ENCODE peak calls at places on chromosomes 12 and 14, in eight cellular contexts. One of them, this sample, is unnamed.

GRCh38 chr14:105855246-105855892 is 329.0 kb downstream of the TMEM121 start:
- DNase-seq in astrocyte of the spinal cord: no peak
- DNase-seq in A549: no peak
- DNase-seq in heart left ventricle: peak
- DNase-seq in dorsolateral prefrontal cortex: peak
- DNase-seq in cardiac fibroblast: no peak
- DNase-seq in AG10803: no peak
- DNase-seq in heart right ventricle: no peak
- DNase-seq in this sample: no peak

GRCh38 chr12:130872179-130873096 is 572 bp downstream of the RAN start:
- DNase-seq in astrocyte of the spinal cord: peak
- DNase-seq in A549: peak
- DNase-seq in heart left ventricle: peak
- DNase-seq in dorsolateral prefrontal cortex: peak
- DNase-seq in cardiac fibroblast: peak
- DNase-seq in AG10803: peak
- DNase-seq in heart right ventricle: peak
- DNase-seq in this sample: no peak

GRCh38 chr12:1367331-1367730 is 227.1 kb downstream of the FBXL14 start:
- DNase-seq in astrocyte of the spinal cord: no peak
- DNase-seq in A549: no peak
- DNase-seq in heart left ventricle: no peak
- DNase-seq in dorsolateral prefrontal cortex: no peak
- DNase-seq in cardiac fibroblast: no peak
- DNase-seq in AG10803: no peak
- DNase-seq in heart right ventricle: no peak
- DNase-seq in this sample: no peak

GRCh38 chr14:52733824-52734223 is 3.9 kb downstream of the STYX start:
- DNase-seq in astrocyte of the spinal cord: no peak
- DNase-seq in A549: no peak
- DNase-seq in heart left ventricle: no peak
- DNase-seq in dorsolateral prefrontal cortex: no peak
- DNase-seq in cardiac fibroblast: no peak
- DNase-seq in AG10803: no peak
- DNase-seq in heart right ventricle: no peak
- DNase-seq in this sample: no peak

GRCh38 chr14:65255583-65256443 is 153.5 kb upstream of the MAX start:
- DNase-seq in astrocyte of the spinal cord: no peak
- DNase-seq in A549: peak
- DNase-seq in heart left ventricle: no peak
- DNase-seq in dorsolateral prefrontal cortex: no peak
- DNase-seq in cardiac fibroblast: no peak
- DNase-seq in AG10803: no peak
- DNase-seq in heart right ventricle: no peak
- DNase-seq in this sample: no peak

GRCh38 chr12:131808744-131809371 is 19.3 kb upstream of the MMP17 start:
- DNase-seq in astrocyte of the spinal cord: no peak
- DNase-seq in A549: no peak
- DNase-seq in heart left ventricle: peak
- DNase-seq in dorsolateral prefrontal cortex: no peak
- DNase-seq in cardiac fibroblast: peak
- DNase-seq in AG10803: no peak
- DNase-seq in heart right ventricle: peak
- DNase-seq in this sample: no peak

GRCh38 chr12:3898751-3899150 is 25.6 kb upstream of the PARP11 start:
- DNase-seq in astrocyte of the spinal cord: no peak
- DNase-seq in A549: no peak
- DNase-seq in heart left ventricle: no peak
- DNase-seq in dorsolateral prefrontal cortex: no peak
- DNase-seq in cardiac fibroblast: no peak
- DNase-seq in AG10803: no peak
- DNase-seq in heart right ventricle: no peak
- DNase-seq in this sample: no peak

GRCh38 chr14:98069712-98070133 is 1202.3 kb downstream of the BCL11B start:
- DNase-seq in astrocyte of the spinal cord: peak
- DNase-seq in A549: peak
- DNase-seq in heart left ventricle: no peak
- DNase-seq in dorsolateral prefrontal cortex: no peak
- DNase-seq in cardiac fibroblast: no peak
- DNase-seq in AG10803: peak
- DNase-seq in heart right ventricle: no peak
- DNase-seq in this sample: peak

GRCh38 chr12:46110220-46110700 is 119.9 kb upstream of the SCAF11 start:
- DNase-seq in astrocyte of the spinal cord: no peak
- DNase-seq in A549: no peak
- DNase-seq in heart left ventricle: peak
- DNase-seq in dorsolateral prefrontal cortex: no peak
- DNase-seq in cardiac fibroblast: no peak
- DNase-seq in AG10803: no peak
- DNase-seq in heart right ventricle: peak
- DNase-seq in this sample: no peak

GRCh38 chr12:90954921-90955320 is at the start of gene CCER1:
- DNase-seq in astrocyte of the spinal cord: no peak
- DNase-seq in A549: no peak
- DNase-seq in heart left ventricle: no peak
- DNase-seq in dorsolateral prefrontal cortex: no peak
- DNase-seq in cardiac fibroblast: no peak
- DNase-seq in AG10803: no peak
- DNase-seq in heart right ventricle: no peak
- DNase-seq in this sample: no peak

GRCh38 chr14:37246427-37246829 is 48.7 kb downstream of the MIPOL1 start:
- DNase-seq in astrocyte of the spinal cord: peak
- DNase-seq in A549: peak
- DNase-seq in heart left ventricle: no peak
- DNase-seq in dorsolateral prefrontal cortex: no peak
- DNase-seq in cardiac fibroblast: peak
- DNase-seq in AG10803: peak
- DNase-seq in heart right ventricle: no peak
- DNase-seq in this sample: no peak

GRCh38 chr12:67827820-67828383 is 161.3 kb upstream of the IFNG-AS1 start:
- DNase-seq in astrocyte of the spinal cord: peak
- DNase-seq in A549: peak
- DNase-seq in heart left ventricle: no peak
- DNase-seq in dorsolateral prefrontal cortex: peak
- DNase-seq in cardiac fibroblast: peak
- DNase-seq in AG10803: peak
- DNase-seq in heart right ventricle: no peak
- DNase-seq in this sample: peak

GRCh38 chr12:124240493-124240892 is 54.4 kb upstream of the RFLNA start:
- DNase-seq in astrocyte of the spinal cord: no peak
- DNase-seq in A549: peak
- DNase-seq in heart left ventricle: no peak
- DNase-seq in dorsolateral prefrontal cortex: no peak
- DNase-seq in cardiac fibroblast: no peak
- DNase-seq in AG10803: no peak
- DNase-seq in heart right ventricle: no peak
- DNase-seq in this sample: no peak

GRCh38 chr12:122064780-122065588 is 13.6 kb upstream of the MLXIP start:
- DNase-seq in astrocyte of the spinal cord: peak
- DNase-seq in A549: peak
- DNase-seq in heart left ventricle: peak
- DNase-seq in dorsolateral prefrontal cortex: no peak
- DNase-seq in cardiac fibroblast: peak
- DNase-seq in AG10803: peak
- DNase-seq in heart right ventricle: peak
- DNase-seq in this sample: no peak

GRCh38 chr12:122063691-122064033 is 14.9 kb upstream of the MLXIP start:
- DNase-seq in astrocyte of the spinal cord: no peak
- DNase-seq in A549: no peak
- DNase-seq in heart left ventricle: no peak
- DNase-seq in dorsolateral prefrontal cortex: no peak
- DNase-seq in cardiac fibroblast: peak
- DNase-seq in AG10803: no peak
- DNase-seq in heart right ventricle: no peak
- DNase-seq in this sample: no peak

GRCh38 chr12:122061253-122061652 is 17.3 kb upstream of the MLXIP start:
- DNase-seq in astrocyte of the spinal cord: no peak
- DNase-seq in A549: no peak
- DNase-seq in heart left ventricle: no peak
- DNase-seq in dorsolateral prefrontal cortex: no peak
- DNase-seq in cardiac fibroblast: no peak
- DNase-seq in AG10803: no peak
- DNase-seq in heart right ventricle: no peak
- DNase-seq in this sample: no peak

GRCh38 chr12:122064034-122064777 is 14.3 kb upstream of the MLXIP start:
- DNase-seq in astrocyte of the spinal cord: peak
- DNase-seq in A549: peak
- DNase-seq in heart left ventricle: peak
- DNase-seq in dorsolateral prefrontal cortex: peak
- DNase-seq in cardiac fibroblast: peak
- DNase-seq in AG10803: peak
- DNase-seq in heart right ventricle: peak
- DNase-seq in this sample: no peak

DNA sequence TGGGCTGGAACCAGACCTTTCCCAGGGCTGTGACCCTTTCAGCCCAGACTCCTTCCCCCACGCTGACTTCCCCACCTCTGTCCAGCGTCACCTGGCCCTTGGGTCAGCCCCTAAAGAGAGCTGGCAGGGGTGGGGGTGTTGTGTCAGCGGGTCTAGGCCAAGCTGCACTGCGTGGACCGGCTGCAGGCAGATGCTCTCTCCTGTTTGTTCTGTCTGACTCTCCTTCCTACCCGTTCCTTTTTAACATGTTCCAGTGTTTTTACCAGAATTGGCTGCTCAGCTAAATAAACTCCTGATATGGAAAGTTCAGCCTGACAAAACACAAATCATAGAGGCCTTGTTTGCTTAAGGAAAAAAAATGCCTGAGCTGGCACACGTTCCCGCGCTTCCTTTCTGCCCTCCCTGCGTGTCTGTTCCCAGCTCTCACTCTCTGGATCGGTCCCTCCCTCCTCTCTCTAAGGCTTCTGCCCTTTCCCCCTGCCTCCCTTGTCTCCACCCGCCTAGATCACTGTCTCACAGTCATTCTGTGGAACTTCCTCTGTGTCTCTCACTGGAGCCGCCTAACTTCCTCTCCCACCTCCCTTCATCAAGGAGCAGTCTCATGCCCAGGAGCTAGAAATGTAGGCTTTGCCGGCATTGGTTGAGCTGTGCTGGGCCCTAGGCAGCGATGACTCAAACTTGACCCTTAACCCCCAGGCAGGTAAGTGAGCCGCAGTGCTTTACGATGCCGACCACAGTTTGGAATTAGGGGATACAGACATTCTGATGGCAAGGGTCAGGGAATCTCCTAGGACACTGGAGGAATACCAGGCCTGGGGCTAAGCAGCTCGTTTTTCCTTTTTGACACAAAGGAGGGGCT is 15.5 kb upstream of the MLXIP start:
- DNase-seq in astrocyte of the spinal cord: peak
- DNase-seq in A549: peak
- DNase-seq in heart left ventricle: no peak
- DNase-seq in dorsolateral prefrontal cortex: no peak
- DNase-seq in cardiac fibroblast: peak
- DNase-seq in AG10803: peak
- DNase-seq in heart right ventricle: peak
- DNase-seq in this sample: no peak
- TF ChIP-seq CTCF in astrocyte of the spinal cord: no peak
- TF ChIP-seq CTCF in A549: no peak
- TF ChIP-seq CTCF in heart left ventricle: no peak
- TF ChIP-seq CTCF in dorsolateral prefrontal cortex: no peak
- TF ChIP-seq CTCF in cardiac fibroblast: no peak
- TF ChIP-seq CTCF in AG10803: no peak
- TF ChIP-seq CTCF in heart right ventricle: no peak
- TF ChIP-seq CTCF in this sample: no peak

DNA sequence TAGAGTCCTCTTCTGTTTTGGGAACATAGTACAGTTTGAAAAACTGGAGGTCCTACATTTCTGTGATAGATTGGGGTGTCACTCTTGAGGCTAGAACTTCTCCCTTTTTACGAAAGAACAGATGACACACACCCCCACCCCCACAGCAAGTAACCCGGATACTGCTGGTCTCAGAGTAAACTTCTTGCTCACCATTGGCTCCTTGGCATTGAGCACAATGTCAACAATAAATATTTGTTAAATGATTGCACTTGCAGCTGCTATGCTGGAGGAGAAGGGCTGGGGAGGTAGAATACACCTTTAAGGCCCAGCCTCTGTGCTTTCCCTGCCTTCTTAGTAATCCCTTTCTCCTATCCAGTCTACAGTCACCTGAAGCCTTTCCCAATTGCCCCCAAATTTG is 149.8 kb downstream of the TGFB3 start:
- DNase-seq in astrocyte of the spinal cord: peak
- DNase-seq in A549: peak
- DNase-seq in heart left ventricle: no peak
- DNase-seq in dorsolateral prefrontal cortex: no peak
- DNase-seq in cardiac fibroblast: peak
- DNase-seq in AG10803: peak
- DNase-seq in heart right ventricle: no peak
- DNase-seq in this sample: no peak
- H3K4me3 ChIP-seq in astrocyte of the spinal cord: no peak
- H3K4me3 ChIP-seq in A549: no peak
- H3K4me3 ChIP-seq in heart left ventricle: no peak
- H3K4me3 ChIP-seq in dorsolateral prefrontal cortex: no peak
- H3K4me3 ChIP-seq in cardiac fibroblast: no peak
- H3K4me3 ChIP-seq in AG10803: no peak
- H3K4me3 ChIP-seq in heart right ventricle: no peak
- H3K4me3 ChIP-seq in this sample: no peak

DNA sequence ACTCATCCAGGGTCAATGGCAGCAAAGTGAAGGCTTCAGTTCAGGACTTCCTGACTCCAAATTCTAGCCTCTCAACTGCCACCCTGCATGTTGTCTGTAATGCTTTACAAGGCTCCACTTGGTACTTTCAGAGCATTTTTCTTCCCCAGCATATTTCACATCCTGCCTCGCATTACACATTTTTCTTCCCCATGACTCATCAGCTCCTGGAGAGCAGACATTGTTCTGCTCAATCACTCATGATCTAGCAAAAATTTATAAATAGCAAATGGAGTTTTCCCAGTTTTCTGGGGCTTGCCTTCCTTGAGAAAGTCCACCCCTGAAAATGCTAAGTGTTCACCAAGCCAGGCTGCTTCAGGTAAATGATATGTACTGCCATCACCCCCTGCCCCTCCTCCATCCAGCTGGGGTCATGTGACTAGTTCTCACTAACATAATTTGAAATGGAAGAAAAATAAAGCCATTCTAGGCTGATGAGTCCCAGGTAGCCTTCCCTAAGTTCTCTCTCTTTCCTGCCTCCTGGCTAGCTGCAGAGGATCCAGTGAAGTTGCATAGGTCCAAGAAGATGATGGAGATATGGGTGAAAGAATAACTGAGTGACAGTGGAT is 69.4 kb downstream of the ARMH4 start:
- DNase-seq in astrocyte of the spinal cord: peak
- DNase-seq in A549: peak
- DNase-seq in heart left ventricle: no peak
- DNase-seq in dorsolateral prefrontal cortex: peak
- DNase-seq in cardiac fibroblast: peak
- DNase-seq in AG10803: peak
- DNase-seq in heart right ventricle: no peak
- DNase-seq in this sample: peak
- TF ChIP-seq CTCF in astrocyte of the spinal cord: no peak
- TF ChIP-seq CTCF in A549: no peak
- TF ChIP-seq CTCF in heart left ventricle: no peak
- TF ChIP-seq CTCF in dorsolateral prefrontal cortex: no peak
- TF ChIP-seq CTCF in cardiac fibroblast: no peak
- TF ChIP-seq CTCF in AG10803: no peak
- TF ChIP-seq CTCF in heart right ventricle: no peak
- TF ChIP-seq CTCF in this sample: no peak

DNA sequence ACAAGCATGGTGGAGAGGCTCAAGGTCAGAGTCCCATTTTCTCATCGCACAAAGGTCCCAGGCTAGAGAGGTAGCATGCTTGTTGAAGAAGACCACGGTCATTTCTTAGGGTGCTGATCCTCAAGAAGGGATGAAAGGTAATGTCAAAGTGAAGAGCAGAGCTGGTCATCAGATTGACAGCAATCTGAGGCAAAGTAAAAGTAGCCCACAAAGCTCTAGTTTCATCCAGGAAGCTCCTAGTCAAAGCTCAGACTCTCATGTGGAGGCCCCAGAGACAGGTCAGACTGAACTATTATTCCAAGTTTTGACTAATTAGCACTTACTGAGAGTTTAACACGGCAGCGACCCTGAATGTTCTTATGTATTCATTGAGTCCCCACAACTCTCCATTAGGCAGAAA is 270.6 kb downstream of the RPS29 start:
- DNase-seq in astrocyte of the spinal cord: no peak
- DNase-seq in A549: no peak
- DNase-seq in heart left ventricle: no peak
- DNase-seq in dorsolateral prefrontal cortex: no peak
- DNase-seq in cardiac fibroblast: no peak
- DNase-seq in AG10803: no peak
- DNase-seq in heart right ventricle: no peak
- DNase-seq in this sample: no peak
- H3K4me3 ChIP-seq in astrocyte of the spinal cord: no peak
- H3K4me3 ChIP-seq in A549: no peak
- H3K4me3 ChIP-seq in heart left ventricle: no peak
- H3K4me3 ChIP-seq in dorsolateral prefrontal cortex: no peak
- H3K4me3 ChIP-seq in cardiac fibroblast: no peak
- H3K4me3 ChIP-seq in AG10803: no peak
- H3K4me3 ChIP-seq in heart right ventricle: no peak
- H3K4me3 ChIP-seq in this sample: no peak